ENCODE peak calls at places on chromosomes 2 and 18, in six cellular contexts. P is astrocyte of the spinal cord, X is AG09309, O is neural progenitor cell, T is WTC11, Z is neural crest cell. B is an unnamed sample.

GRCh38 chr18:43160509-43160908 is 45.0 kb upstream of the RIT2 start:
- DNase-seq in P (peak; percentile 69), X (no peak), O (no peak), T (no peak), Z (no peak), B (no peak)

GRCh38 chr2:108905906-108906305 is 83.1 kb downstream of the EDAR start:
- DNase-seq in P (no peak), X (no peak), O (no peak), T (no peak), Z (no peak), B (peak; percentile 47)

GRCh38 chr18:25061345-25061744 is 290.6 kb downstream of the ZNF521 start:
- DNase-seq in P (no peak), X (no peak), O (no peak), T (no peak), Z (no peak), B (no peak)

GRCh38 chr2:7384773-7385349 is 467.6 kb downstream of the RNF144A start:
- DNase-seq in P (no peak), X (no peak), O (no peak), T (no peak), Z (no peak), B (no peak)

GRCh38 chr2:55050133-55050994 is at the start of gene RTN4:
- DNase-seq in P (peak; percentile 100), X (peak; percentile 97), O (peak; percentile 99), T (peak; percentile 99), Z (peak; percentile 94), B (peak; percentile 97)

GRCh38 chr2:196314780-196315179 is 143.4 kb upstream of the STK17B start:
- DNase-seq in P (peak; percentile 51), X (no peak), O (no peak), T (no peak), Z (no peak), B (no peak)

GRCh38 chr2:218465987-218466633 is 47.2 kb downstream of the VIL1 start:
- DNase-seq in P (peak; percentile 41), X (no peak), O (no peak), T (no peak), Z (no peak), B (no peak)

GRCh38 chr2:26724004-26724750 is 31.7 kb downstream of the KCNK3 start:
- DNase-seq in P (peak; percentile 76), X (peak; percentile 61), O (no peak), T (no peak), Z (no peak), B (no peak)

GRCh38 chr2:170022692-170023091 is 155.3 kb upstream of the MYO3B start:
- DNase-seq in P (peak; percentile 67), X (peak; percentile 55), O (no peak), T (no peak), Z (no peak), B (no peak)

GRCh38 chr2:113342650-113343049 is 63.9 kb upstream of the PAX8 start:
- DNase-seq in P (no peak), X (no peak), O (no peak), T (no peak), Z (no peak), B (no peak)

GRCh38 chr2:205768815-205769493 is 86.7 kb downstream of the NRP2 start:
- DNase-seq in P (peak; percentile 83), X (no peak), O (no peak), T (no peak), Z (no peak), B (no peak)

GRCh38 chr2:88836351-88836750 is 144.9 kb downstream of the RPIA start:
- DNase-seq in P (no peak), X (no peak), O (no peak), T (no peak), Z (no peak), B (no peak)

GRCh38 chr2:9909106-9909505 is 42.4 kb upstream of the GRHL1 start:
- DNase-seq in P (peak; percentile 6), X (peak; percentile 42), O (no peak), T (no peak), Z (no peak), B (no peak)

GRCh38 chr2:230981704-230982103 is 14.2 kb upstream of the SPATA3 start:
- DNase-seq in P (no peak), X (no peak), O (no peak), T (no peak), Z (no peak), B (no peak)

GRCh38 chr2:178304262-178304661 is 110.0 kb downstream of the OSBPL6 start:
- DNase-seq in P (no peak), X (no peak), O (no peak), T (no peak), Z (no peak), B (no peak)

GRCh38 chr2:54557601-54558187 is 101.6 kb downstream of the SPTBN1 start:
- DNase-seq in P (peak; percentile 50), X (no peak), O (peak; percentile 84), T (peak; percentile 63), Z (peak; percentile 62), B (peak; percentile 74)

GRCh38 chr2:120914839-120915521 is 179.3 kb downstream of the GLI2 start:
- DNase-seq in P (peak; percentile 86), X (peak; percentile 73), O (no peak), T (no peak), Z (no peak), B (no peak)

GRCh38 chr2:132668986-132669853 is 785 bp downstream of the LYPD1 start:
- DNase-seq in P (peak; percentile 41), X (no peak), O (peak; percentile 72), T (peak; percentile 56), Z (peak; percentile 22), B (no peak)

GRCh38 chr2:40534528-40534927 is 82.6 kb upstream of the SLC8A1 start:
- DNase-seq in P (no peak), X (no peak), O (no peak), T (no peak), Z (no peak), B (no peak)

GRCh38 chr2:39252888-39253518 is 9.2 kb upstream of the CDKL4 start:
- DNase-seq in P (no peak), X (no peak), O (no peak), T (no peak), Z (no peak), B (no peak)

GRCh38 chr18:3451166-3451988 is 1.4 kb downstream of the TGIF1 start:
- DNase-seq in P (peak; percentile 96), X (no peak), O (peak; percentile 96), T (peak; percentile 86), Z (peak; percentile 75), B (peak; percentile 94)

GRCh38 chr18:74342416-74343043 is 26.9 kb downstream of the C18orf63 start:
- DNase-seq in P (peak; percentile 76), X (peak; percentile 31), O (peak; percentile 53), T (no peak), Z (peak; percentile 11), B (no peak)

GRCh38 chr2:180571559-180571958 is 408.8 kb upstream of the UBE2E3 start:
- DNase-seq in P (peak; percentile 59), X (peak; percentile 21), O (no peak), T (no peak), Z (no peak), B (no peak)

GRCh38 chr2:29075894-29076700 is 1.8 kb upstream of the PCARE start:
- DNase-seq in P (no peak), X (no peak), O (peak; percentile 29), T (no peak), Z (peak; percentile 26), B (no peak)

GRCh38 chr2:65638438-65638837 is 206.0 kb upstream of the SPRED2 start:
- DNase-seq in P (no peak), X (no peak), O (peak; percentile 36), T (no peak), Z (no peak), B (no peak)
- TF ChIP-seq CTCF in P (peak; percentile 7), X (no peak), O (peak; percentile 44), T (no peak), Z (peak; percentile 46), B (peak; percentile 62)

DNA sequence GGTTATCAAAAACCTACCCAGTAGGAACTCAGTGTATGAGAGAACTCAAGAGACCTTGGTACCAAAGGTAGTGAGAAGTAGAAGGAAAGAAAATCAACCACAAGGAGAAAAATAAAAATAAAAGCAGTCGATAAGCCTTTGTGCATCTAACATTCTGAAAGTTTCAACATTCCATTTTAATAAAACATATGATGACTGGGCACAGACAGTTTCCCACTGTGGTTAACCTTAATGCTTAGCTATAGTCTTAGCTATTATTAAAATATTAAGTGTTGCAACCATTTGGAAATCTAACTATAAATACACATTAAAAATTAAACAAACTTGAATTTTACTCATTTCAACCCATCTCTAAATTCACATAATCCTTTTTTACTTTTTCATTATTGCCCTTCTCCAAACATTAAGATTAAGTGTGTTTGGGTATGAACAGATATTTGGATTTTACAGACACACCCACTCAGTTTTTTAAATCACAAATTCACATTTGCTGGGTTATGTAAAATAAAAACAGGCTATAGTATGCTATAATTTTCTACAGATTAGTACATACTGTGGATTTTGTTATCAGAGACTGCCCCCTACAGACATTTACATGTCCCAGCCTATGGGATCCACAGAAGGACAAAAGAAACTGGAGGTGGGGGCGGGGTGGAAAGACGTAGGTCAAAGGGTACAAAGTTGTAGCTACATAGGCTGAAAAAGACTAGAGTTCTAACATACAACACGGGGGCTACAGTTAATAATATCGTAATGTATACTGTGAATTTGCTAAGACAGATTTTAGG is 32.8 kb downstream of the SRBD1 start:
- DNase-seq in P (peak; percentile 46), X (no peak), O (peak; percentile 48), T (peak; percentile 23), Z (no peak), B (no peak)
- TF ChIP-seq CTCF in P (peak; percentile 49), X (peak; percentile 51), O (peak; percentile 46), T (no peak), Z (peak; percentile 36), B (peak; percentile 53)

DNA sequence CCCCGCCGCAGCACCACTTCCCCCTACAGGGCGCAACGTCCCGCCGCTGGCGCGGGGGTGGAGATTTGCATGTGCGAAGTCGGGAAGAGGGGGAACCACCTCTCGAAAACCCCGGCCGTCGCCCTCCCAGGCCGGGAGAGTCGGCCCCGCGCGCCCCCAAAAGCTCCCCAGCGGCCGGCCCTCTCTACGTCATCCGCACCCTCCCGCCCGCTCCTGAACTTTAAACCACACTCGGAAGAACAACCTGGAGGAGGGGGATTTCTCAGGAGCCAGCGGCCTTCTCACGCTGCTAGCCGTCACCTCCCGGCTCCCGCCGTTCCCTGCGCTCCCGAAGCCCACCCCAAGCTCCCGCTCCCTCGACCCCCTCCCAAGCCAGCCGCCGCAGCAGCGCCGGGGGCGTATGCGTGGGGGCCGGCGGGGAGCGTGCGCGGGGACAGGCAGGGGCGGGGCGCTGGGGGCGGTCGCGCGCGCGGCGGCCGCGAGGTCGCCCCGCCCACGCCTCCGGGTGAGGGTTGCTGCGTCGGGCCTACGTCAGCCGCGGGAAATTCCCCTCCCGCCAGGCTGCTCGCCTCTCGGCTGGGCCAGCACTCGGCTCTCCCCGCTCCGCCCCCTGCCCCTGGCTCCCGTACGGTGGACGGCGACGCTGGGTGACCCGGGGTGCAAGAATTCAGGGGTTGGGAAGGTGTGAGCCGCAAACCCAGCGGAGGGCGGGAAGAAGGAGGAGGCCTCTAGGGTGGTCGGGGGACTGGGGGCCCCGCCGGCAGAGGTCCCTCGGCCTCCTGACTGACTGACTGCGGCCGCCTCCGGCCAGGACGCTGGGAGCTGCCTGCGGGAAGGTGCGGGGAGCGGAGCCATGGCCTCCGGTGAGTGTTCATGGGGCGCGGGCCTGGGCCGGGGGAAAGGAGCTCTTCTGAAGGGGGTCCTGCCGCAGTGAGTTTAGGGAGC is at the start of gene REL:
- DNase-seq in P (peak; percentile 90), X (peak; percentile 65), O (peak; percentile 97), T (peak; percentile 89), Z (peak; percentile 84), B (peak; percentile 93)
- TF ChIP-seq CTCF in P (peak; percentile 37), X (peak; percentile 27), O (peak; percentile 33), T (no peak), Z (peak; percentile 42), B (peak; percentile 4)

DNA sequence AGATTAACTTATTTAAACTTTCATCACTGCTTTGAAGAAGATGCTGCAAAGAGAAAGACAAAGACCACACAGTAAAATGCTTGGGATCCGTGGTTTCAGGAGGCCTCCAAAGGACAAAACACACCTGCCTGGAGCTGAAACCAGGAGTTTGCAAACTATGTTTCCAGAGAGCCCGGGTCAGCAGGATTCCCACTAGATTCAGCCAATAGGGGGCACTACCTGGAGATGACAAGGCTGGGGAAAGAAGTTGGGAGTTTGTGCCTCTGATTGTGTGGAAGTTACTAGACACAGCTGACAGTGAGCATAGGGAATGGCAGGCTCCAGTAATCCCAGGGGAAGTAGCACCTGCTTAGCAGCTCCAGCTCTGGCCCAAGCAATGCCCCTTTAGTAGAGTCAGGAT is 169.0 kb upstream of the TRIB2 start:
- DNase-seq in P (no peak), X (no peak), O (peak; percentile 11), T (peak; percentile 54), Z (no peak), B (no peak)
- TF ChIP-seq CTCF in P (no peak), X (no peak), O (peak; percentile 34), T (no peak), Z (no peak), B (no peak)

B was measured in type B pancreatic cell.